ENCODE peak calls at places on chromosomes 12 and 14, in eight cellular contexts. G is hypothalamus; D is Daoy; O is stimulated activated CD4-positive, alpha-beta T cell treated with anti-CD3 and anti-CD28 coated beads, Interleukin-4, amount 100 ng/mL, for 24 hours; S is thoracic aorta; R is mucosa of descending colon; F is caudate nucleus; J is BJ. U is an unnamed sample.

GRCh38 chr14:100096656-100097055 is 31.4 kb downstream of the EVL start:
- DNase-seq in G (no peak), D (no peak), O (no peak), S (no peak), R (no peak), F (no peak), J (no peak), U (no peak)

GRCh38 chr14:81990312-81990761 is 456.7 kb upstream of the SEL1L start:
- DNase-seq in G (no peak), D (peak), O (peak), S (no peak), R (peak), F (peak), J (no peak), U (peak)

GRCh38 chr14:102768223-102769048 is 8.8 kb upstream of the TRAF3 start:
- DNase-seq in G (no peak), D (no peak), O (no peak), S (no peak), R (no peak), F (no peak), J (no peak), U (no peak)

GRCh38 chr12:51904951-51905471 is 2.3 kb upstream of the ACVRL1 start:
- DNase-seq in G (no peak), D (no peak), O (no peak), S (no peak), R (no peak), F (no peak), J (peak), U (no peak)

GRCh38 chr14:37668646-37669045 is 73.2 kb downstream of the TTC6 start:
- DNase-seq in G (no peak), D (peak), O (no peak), S (no peak), R (no peak), F (no peak), J (peak), U (no peak)

GRCh38 chr14:58824106-58824505 is 186.3 kb downstream of the DACT1 start:
- DNase-seq in G (no peak), D (no peak), O (no peak), S (no peak), R (no peak), F (no peak), J (no peak), U (no peak)

GRCh38 chr14:105503296-105503640 is 12.2 kb downstream of the TEDC1 start:
- DNase-seq in G (no peak), D (no peak), O (no peak), S (no peak), R (no peak), F (no peak), J (no peak), U (no peak)

GRCh38 chr14:31988237-31988636 is 88.9 kb upstream of the ARHGAP5 start:
- DNase-seq in G (no peak), D (no peak), O (no peak), S (no peak), R (no peak), F (no peak), J (no peak), U (no peak)

GRCh38 chr12:121637231-121637914 is 11.0 kb downstream of the ORAI1 start:
- DNase-seq in G (no peak), D (no peak), O (peak), S (no peak), R (peak), F (no peak), J (no peak), U (peak)

GRCh38 chr12:122399254-122399591 is 23.2 kb downstream of the CLIP1 start:
- DNase-seq in G (no peak), D (no peak), O (no peak), S (no peak), R (no peak), F (no peak), J (no peak), U (no peak)

U was measured in DND-41.